ENCODE peak calls at places on chromosomes 7 and 10, in four cellular contexts. P is NCI-H524, C is occipital lobe, W is amniotic stem cell. R is an unnamed sample.
A peak's percentile ranks its signal among the peaks of the same experiment; 100 is the strongest.

GRCh38 chr10:15539262-15539661 is 168.2 kb upstream of the FAM171A1 start:
- DNase-seq in W (no peak), C (no peak), P (no peak), R (no peak)

GRCh38 chr7:155380986-155381851 is 76.7 kb upstream of the EN2 start:
- DNase-seq in C (no peak), W (no peak), P (no peak), R (no peak)

GRCh38 chr10:112949128-112949823 is 771 bp upstream of the TCF7L2 start:
- DNase-seq in W (no peak), C (no peak), P (no peak), R (no peak)

GRCh38 chr7:17994079-17994478 is 33.6 kb downstream of the PRPS1L1 start:
- DNase-seq in C (no peak), W (no peak), P (peak; percentile 35), R (no peak)

GRCh38 chr7:122546496-122546895 is 152.4 kb downstream of the RNF133 start:
- DNase-seq in W (no peak), P (peak; percentile 83), C (no peak), R (no peak)

GRCh38 chr7:44489955-44490350 is 505 bp downstream of the NUDCD3 start:
- DNase-seq in C (no peak), W (no peak), P (no peak), R (peak; percentile 27)

GRCh38 chr7:157132796-157133195 is 5.9 kb upstream of the UBE3C start:
- DNase-seq in P (no peak), C (no peak), W (no peak), R (no peak)

GRCh38 chr7:148865283-148865682 is 18.8 kb downstream of the EZH2 start:
- DNase-seq in P (no peak), W (no peak), C (no peak), R (no peak)

GRCh38 chr10:85795460-85795859 is 571.1 kb downstream of the GRID1 start:
- DNase-seq in W (no peak), C (no peak), P (no peak), R (no peak)

GRCh38 chr7:76020031-76020714 is 25.8 kb upstream of the TMEM120A start:
- DNase-seq in P (peak; percentile 65), W (peak; percentile 25), C (peak; percentile 8), R (peak; percentile 60)

GRCh38 chr10:88239212-88239611 is 343.9 kb downstream of the RNLS start:
- DNase-seq in P (no peak), W (no peak), C (no peak), R (no peak)

GRCh38 chr7:44244282-44244681 is 43.5 kb downstream of the YKT6 start:
- DNase-seq in P (peak; percentile 54), C (no peak), W (no peak), R (no peak)

GRCh38 chr10:128147064-128147463 is 20.8 kb upstream of the MKI67 start:
- DNase-seq in C (no peak), W (no peak), P (no peak), R (no peak)

GRCh38 chr10:43220971-43221418 is 45.9 kb downstream of the RASGEF1A start:
- DNase-seq in C (no peak), P (no peak), W (no peak), R (no peak)

GRCh38 chr10:44261710-44262455 is 123.0 kb downstream of the CXCL12 start:
- DNase-seq in W (no peak), C (peak; percentile 9), P (no peak), R (no peak)

GRCh38 chr10:35639651-35640311 is 2.3 kb downstream of the FZD8 start:
- DNase-seq in W (no peak), C (no peak), P (peak; percentile 40), R (no peak)

GRCh38 chr7:128737867-128738390 is 1.2 kb upstream of the CALU start:
- DNase-seq in P (no peak), C (no peak), W (peak; percentile 46), R (no peak)